ENCODE peak calls at places on chromosomes 2 and 18, in eight cellular contexts. A, D, T, G, W, E, F and P are unnamed samples. For H3K4me1, the result is how much of the 10 kb centered on the place peaks cover.

GRCh38 chr18:3871687-3872086 is 421.7 kb downstream of the TGIF1 start:
- DNase-seq in G (no peak), A (no peak), D (no peak), T (no peak), W (no peak), E (no peak), F (no peak), P (no peak)

GRCh38 chr2:85355521-85355920 is 952 bp downstream of the ELMOD3 start:
- DNase-seq in G (no peak), F (no peak), D (no peak), W (peak), A (no peak), E (no peak), T (no peak), P (no peak)

GRCh38 chr2:217553689-217554088 is 449.1 kb downstream of the TNS1 start:
- DNase-seq in D (no peak), G (no peak), F (no peak), T (no peak), A (no peak), E (no peak), W (no peak), P (no peak)

GRCh38 chr2:38509322-38509946 is 93.3 kb downstream of the HNRNPLL start:
- DNase-seq in G (no peak), E (no peak), T (no peak), A (peak), F (peak), D (peak), W (peak), P (no peak)

GRCh38 chr2:237199082-237199481 is 113.4 kb downstream of the COPS8 start:
- DNase-seq in T (no peak), A (no peak), W (no peak), F (no peak), E (no peak), G (no peak), D (peak), P (no peak)

GRCh38 chr2:188596054-188596453 is 304.4 kb downstream of the GULP1 start:
- DNase-seq in F (no peak), T (peak), G (no peak), D (peak), E (no peak), W (no peak), A (no peak), P (no peak)

GRCh38 chr2:9373047-9373446 is 50.3 kb downstream of the ITGB1BP1 start:
- DNase-seq in T (no peak), W (no peak), F (no peak), G (no peak), A (no peak), D (no peak), E (no peak), P (no peak)

GRCh38 chr2:43267393-43267792 is 41.0 kb upstream of the ZFP36L2 start:
- DNase-seq in G (no peak), F (no peak), D (no peak), E (no peak), T (no peak), W (no peak), A (no peak), P (no peak)

GRCh38 chr18:13415736-13416135 is 197.2 kb downstream of the LDLRAD4 start:
- DNase-seq in A (no peak), G (no peak), F (no peak), D (no peak), E (no peak), T (no peak), W (no peak), P (no peak)

GRCh38 chr2:201266629-201267028 is 6.3 kb downstream of the CASP8 start:
- DNase-seq in T (no peak), G (no peak), E (no peak), W (no peak), F (no peak), A (no peak), D (no peak), P (no peak)
- H3K4me1 ChIP-seq in T (under half), G (half or more), E (under half), W (under half), F (under half), A (under half), D (under half), P (under half)

DNA sequence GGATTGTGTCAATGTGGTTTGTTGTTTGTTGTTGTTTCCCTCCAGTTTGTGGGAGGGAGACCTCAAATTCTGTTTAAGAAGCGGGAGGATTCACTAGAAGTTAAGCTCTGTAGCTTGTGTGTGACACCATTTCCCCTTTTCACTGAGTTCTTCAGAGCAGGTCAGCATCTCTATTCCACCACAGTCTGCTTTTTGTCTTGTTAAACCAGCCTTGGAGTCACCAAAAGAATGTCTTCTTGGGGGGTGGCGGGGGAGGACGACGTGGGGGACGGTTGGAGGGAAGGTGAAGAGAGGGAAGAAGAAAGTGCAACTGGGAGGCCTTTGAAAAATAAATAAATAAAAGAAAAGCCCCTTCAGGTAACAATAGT is 2.3 kb upstream of the BCL11A start:
- DNase-seq in W (no peak), A (no peak), T (no peak), F (no peak), D (no peak), E (no peak), G (no peak), P (no peak)
- H3K4me3 ChIP-seq in W (peak), A (peak), T (peak), F (peak), D (peak), E (peak), G (peak), P (peak)

DNA sequence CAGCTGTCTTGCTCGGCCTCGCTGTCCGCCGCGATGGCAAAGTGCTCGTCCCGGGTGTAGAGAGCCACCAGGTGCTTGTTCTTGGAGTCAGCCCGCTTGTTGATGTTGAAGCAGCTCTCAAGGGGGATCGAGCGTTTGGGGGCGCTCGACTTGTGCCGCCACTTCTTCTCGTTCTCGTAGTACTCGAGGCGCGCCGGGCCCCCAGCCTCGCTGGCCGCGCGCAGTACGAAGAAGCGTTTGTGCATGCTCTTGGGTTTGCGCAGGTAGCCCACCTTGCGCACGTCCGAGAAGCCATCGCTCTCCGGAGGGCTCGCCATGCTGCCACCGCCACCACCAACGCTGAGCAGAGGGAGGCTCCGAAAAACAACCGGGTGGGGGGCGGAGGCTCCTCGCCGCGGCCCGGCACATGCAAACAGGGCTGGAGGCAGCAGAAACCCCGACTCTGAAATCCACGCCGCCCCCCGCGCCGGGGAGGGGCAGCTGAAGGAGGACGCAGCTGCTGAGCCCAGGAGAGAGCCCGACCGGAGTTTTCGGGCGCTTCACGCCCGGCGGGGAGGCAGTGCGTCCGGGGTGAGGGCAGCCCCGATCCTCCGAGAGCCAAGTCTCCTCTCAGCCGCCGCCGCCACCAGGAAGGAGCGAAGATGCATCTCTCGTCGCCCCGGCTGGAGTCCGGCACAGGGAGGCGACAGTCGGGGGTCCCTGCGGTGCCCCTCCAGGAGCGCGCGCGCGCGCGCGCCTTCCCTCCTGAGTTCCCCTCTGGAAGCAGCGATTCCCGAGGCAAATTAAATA is 1.0 kb downstream of the IRS1 start:
- DNase-seq in E (no peak), G (peak), W (peak), D (peak), F (peak), A (peak), T (peak), P (peak)
- H3K4me1 ChIP-seq in E (under half), G (half or more), W (under half), D (under half), F (under half), A (under half), T (under half), P (under half)

DNA sequence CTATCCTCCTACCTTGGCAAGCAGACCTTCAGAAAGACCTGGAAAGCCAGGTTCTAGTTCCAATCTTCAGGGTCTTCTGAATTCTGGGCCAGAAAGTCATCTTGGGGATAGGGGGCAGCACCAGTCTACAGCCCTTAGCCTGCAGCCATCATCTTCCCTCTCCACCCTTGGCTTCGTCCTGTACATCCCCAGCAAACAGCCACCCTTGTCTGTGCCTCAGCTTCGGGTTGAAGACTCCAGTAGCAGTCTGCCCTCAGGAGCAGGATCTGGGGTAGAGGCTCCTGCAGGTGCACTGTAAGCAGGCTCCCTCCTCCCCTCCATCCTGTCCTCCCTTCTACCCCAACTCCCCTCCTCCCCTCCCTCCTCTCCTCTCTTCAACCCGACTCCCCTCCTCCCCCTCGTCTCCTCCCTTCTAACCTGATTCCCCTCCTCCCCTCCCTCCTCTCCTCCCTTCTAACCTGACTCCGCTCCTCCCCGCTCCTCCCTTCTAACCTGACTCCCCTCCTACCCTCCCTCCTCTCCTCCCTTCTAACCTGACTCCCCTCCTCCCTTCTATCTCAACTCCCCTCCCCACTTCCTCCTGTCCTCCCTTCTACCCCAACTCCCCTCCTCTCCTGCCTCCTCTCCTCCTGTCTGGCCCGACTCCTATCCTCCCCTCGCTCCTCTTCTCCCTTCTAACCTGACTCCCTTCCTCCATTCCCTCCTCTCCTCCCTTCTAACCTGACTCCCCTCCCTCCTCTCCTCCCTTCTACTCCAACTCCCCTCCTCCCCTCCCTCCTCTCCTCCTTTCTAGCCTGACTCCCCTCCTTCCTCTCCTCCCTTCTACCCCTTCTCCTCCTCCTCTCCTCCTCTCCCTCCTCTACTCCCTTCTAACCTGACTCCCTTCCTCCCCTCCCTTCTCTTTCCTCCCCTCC is 90.1 kb upstream of the SMAD2 start:
- DNase-seq in G (no peak), E (no peak), F (no peak), W (no peak), A (no peak), T (no peak), D (no peak), P (peak)
- H3K4me3 ChIP-seq in G (no peak), E (no peak), F (no peak), W (no peak), A (no peak), T (no peak), D (no peak), P (no peak)